ENCODE peak calls at places on chromosomes 2 and 18, in eight cellular contexts. L, U, Z, A, D, N, T and R are unnamed samples.

GRCh38 chr18:51921862-51922261 is 418.1 kb upstream of the DCC start:
- DNase-seq in L (no peak), U (no peak), Z (no peak), A (no peak), D (no peak), N (no peak), T (no peak), R (no peak)

GRCh38 chr2:218327451-218327850 is 29.2 kb upstream of the CATIP start:
- DNase-seq in L (no peak), U (no peak), Z (no peak), A (no peak), D (no peak), N (no peak), T (peak; percentile 83), R (no peak)

GRCh38 chr2:240603081-240603835 is 16.7 kb downstream of the CAPN10 start:
- DNase-seq in L (no peak), U (peak; percentile 64), Z (no peak), A (no peak), D (no peak), N (no peak), T (no peak), R (peak; percentile 10)

GRCh38 chr2:119266091-119266589 is 42.5 kb downstream of the STEAP3 start:
- DNase-seq in L (no peak), U (no peak), Z (peak; percentile 11), A (no peak), D (no peak), N (no peak), T (no peak), R (no peak)

GRCh38 chr2:109222422-109222821 is 93.4 kb downstream of the SH3RF3 start:
- DNase-seq in L (no peak), U (no peak), Z (no peak), A (no peak), D (no peak), N (no peak), T (no peak), R (no peak)

GRCh38 chr18:48574667-48575300 is 36.0 kb downstream of the CTIF start:
- DNase-seq in L (no peak), U (peak; percentile 26), Z (no peak), A (no peak), D (no peak), N (no peak), T (no peak), R (no peak)

GRCh38 chr2:179344280-179344961 is 79.8 kb upstream of the SESTD1 start:
- DNase-seq in L (no peak), U (no peak), Z (no peak), A (peak; percentile 20), D (no peak), N (peak; percentile 39), T (no peak), R (no peak)

GRCh38 chr2:171862501-171862900 is 31.5 kb downstream of the SLC25A12 start:
- DNase-seq in L (no peak), U (no peak), Z (no peak), A (no peak), D (no peak), N (no peak), T (no peak), R (no peak)

GRCh38 chr18:29753379-29753778 is 1289.2 kb downstream of the DSC3 start:
- DNase-seq in L (no peak), U (no peak), Z (no peak), A (no peak), D (peak; percentile 59), N (peak; percentile 67), T (no peak), R (no peak)

GRCh38 chr2:127087780-127088495 is 19.0 kb downstream of the BIN1 start:
- DNase-seq in L (no peak), U (no peak), Z (no peak), A (no peak), D (no peak), N (no peak), T (no peak), R (no peak)

GRCh38 chr2:152062130-152063091 is 36.4 kb downstream of the CACNB4 start:
- DNase-seq in L (peak; percentile 45), U (no peak), Z (peak; percentile 52), A (peak; percentile 49), D (peak; percentile 79), N (peak; percentile 82), T (no peak), R (no peak)

GRCh38 chr18:7941533-7941932 is 374.4 kb downstream of the PTPRM start:
- DNase-seq in L (no peak), U (no peak), Z (peak; percentile 19), A (no peak), D (no peak), N (no peak), T (no peak), R (peak; percentile 41)

GRCh38 chr2:168075446-168075845 is 171.9 kb downstream of the STK39 start:
- DNase-seq in L (no peak), U (no peak), Z (no peak), A (no peak), D (no peak), N (no peak), T (no peak), R (no peak)

GRCh38 chr2:234669611-234670010 is 172.7 kb upstream of the ARL4C start:
- DNase-seq in L (no peak), U (no peak), Z (peak; percentile 52), A (no peak), D (no peak), N (no peak), T (peak; percentile 81), R (no peak)

GRCh38 chr2:118855451-118856279 is 8.2 kb upstream of the EN1 start:
- DNase-seq in L (peak; percentile 80), U (peak; percentile 91), Z (peak; percentile 88), A (peak; percentile 53), D (no peak), N (peak; percentile 69), T (no peak), R (peak; percentile 66)

GRCh38 chr2:200486529-200486928 is 23.3 kb downstream of the KCTD18 start:
- DNase-seq in L (no peak), U (no peak), Z (no peak), A (no peak), D (peak; percentile 22), N (peak; percentile 25), T (no peak), R (no peak)

GRCh38 chr2:240254337-240255164 is 114.1 kb upstream of the OTOS start:
- DNase-seq in L (no peak), U (no peak), Z (no peak), A (no peak), D (no peak), N (no peak), T (peak; percentile 85), R (no peak)

GRCh38 chr2:233934524-233934923 is 17.4 kb downstream of the TRPM8 start:
- DNase-seq in L (no peak), U (no peak), Z (no peak), A (no peak), D (no peak), N (no peak), T (no peak), R (no peak)

GRCh38 chr2:169010180-169010579 is 20.9 kb downstream of the ABCB11 start:
- DNase-seq in L (no peak), U (no peak), Z (no peak), A (no peak), D (no peak), N (peak; percentile 27), T (no peak), R (no peak)

GRCh38 chr18:74778191-74778847 is 180.6 kb downstream of the ZNF407 start:
- DNase-seq in L (no peak), U (no peak), Z (no peak), A (no peak), D (peak; percentile 39), N (peak; percentile 54), T (no peak), R (no peak)

DNA sequence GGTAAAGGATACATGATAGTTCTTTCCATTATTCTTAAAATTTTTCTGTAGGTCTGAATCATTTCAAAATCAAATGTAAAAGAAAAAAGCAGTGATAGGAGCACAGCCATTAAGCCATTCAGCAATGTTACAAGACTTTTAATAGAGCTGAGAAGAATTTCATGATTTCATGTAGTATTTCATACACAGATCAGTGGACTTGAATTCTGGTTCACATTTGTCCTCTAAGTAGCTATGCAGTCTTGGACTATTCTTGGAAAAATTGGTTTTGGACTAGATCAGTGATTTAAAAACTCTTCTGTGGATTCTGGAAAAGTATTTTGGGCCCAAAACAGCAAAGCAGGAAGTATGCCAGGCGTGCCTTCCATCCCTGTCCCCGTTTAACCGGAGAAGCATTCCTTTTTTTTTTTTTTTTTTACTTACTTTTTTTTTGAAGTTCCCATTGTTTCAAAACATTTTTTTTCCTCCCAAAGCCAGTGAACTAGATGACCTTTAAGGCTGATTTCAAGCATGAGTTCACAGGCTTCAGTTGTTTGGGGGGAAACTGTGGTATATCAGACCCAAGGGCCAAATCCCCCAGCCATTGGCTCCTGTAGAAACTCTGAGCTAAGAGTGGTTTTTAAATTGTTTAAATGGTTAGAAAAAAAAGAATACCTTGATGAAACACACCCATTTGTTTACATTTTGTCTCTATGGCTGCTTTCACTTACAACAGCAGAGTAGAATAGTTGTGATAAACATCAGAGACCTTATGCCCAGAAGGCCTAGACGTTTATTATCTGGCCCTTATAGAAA is 17.5 kb upstream of the POLI start:
- DNase-seq in L (no peak), U (no peak), Z (no peak), A (no peak), D (no peak), N (no peak), T (no peak), R (no peak)
- H3K27ac ChIP-seq in L (peak overlapping the region; percentile 40), U (no peak overlapping the region), Z (no peak overlapping the region), A (no peak overlapping the region), D (no peak overlapping the region), N (no peak overlapping the region), T (no peak overlapping the region), R (no peak overlapping the region)

GRCh38 chr2:10389191-10389590 is 58.9 kb downstream of the ODC1 start:
- DNase-seq in L (no peak), U (no peak), Z (no peak), A (no peak), D (no peak), N (no peak), T (no peak), R (no peak)
- H3K27ac ChIP-seq in L (no peak overlapping the region), U (no peak overlapping the region), Z (no peak overlapping the region), A (no peak overlapping the region), D (no peak overlapping the region), N (no peak overlapping the region), T (no peak overlapping the region), R (no peak overlapping the region)

GRCh38 chr2:38875227-38875575 is 533 bp downstream of the DHX57 start:
- DNase-seq in L (no peak), U (no peak), Z (no peak), A (peak; percentile 1), D (no peak), N (no peak), T (no peak), R (no peak)
- H3K27ac ChIP-seq in L (peak overlapping the region; percentile 55), U (no peak overlapping the region), Z (peak overlapping the region; percentile 64), A (peak overlapping the region; percentile 67), D (peak overlapping the region; percentile 73), N (peak overlapping the region; percentile 84), T (peak overlapping the region; percentile 80), R (peak overlapping the region; percentile 57)

DNA sequence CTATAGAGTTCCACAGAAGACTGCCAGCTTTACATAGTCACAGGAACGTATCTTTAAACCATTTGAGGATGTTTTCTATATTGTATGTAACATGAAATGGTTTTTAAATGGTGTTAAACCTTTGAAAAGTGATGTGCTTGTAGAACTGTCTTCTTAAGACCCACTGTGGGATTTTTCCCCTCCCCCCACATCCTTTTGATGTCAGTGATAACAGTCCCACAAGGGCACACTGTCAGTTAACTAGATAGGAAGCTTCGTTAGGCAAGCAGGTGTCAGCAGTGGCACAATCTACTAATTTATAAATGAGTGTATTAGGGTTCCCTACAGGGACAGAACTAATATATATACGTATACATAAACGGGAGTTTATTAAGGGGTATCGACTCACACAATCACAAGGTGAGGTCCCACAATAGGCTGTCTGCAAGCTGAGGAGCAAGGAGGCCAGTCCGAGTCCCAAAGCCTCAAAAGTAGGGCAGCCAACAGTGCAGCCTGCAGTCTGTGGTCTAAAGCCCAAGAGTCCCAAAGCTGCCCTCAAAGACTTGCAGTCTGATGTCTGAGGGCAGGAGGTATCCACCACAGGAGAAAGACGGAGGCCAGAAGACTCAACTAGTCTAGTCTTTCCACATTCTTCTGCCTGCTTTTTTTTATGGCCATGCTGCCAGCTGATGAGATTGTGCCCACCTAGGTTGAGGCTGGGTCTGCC is 23.8 kb upstream of the HNRNPLL start:
- DNase-seq in L (no peak), U (no peak), Z (no peak), A (no peak), D (no peak), N (no peak), T (no peak), R (no peak)
- H3K27ac ChIP-seq in L (no peak overlapping the region), U (no peak overlapping the region), Z (no peak overlapping the region), A (no peak overlapping the region), D (no peak overlapping the region), N (no peak overlapping the region), T (no peak overlapping the region), R (no peak overlapping the region)